ENCODE peak calls at places on chromosomes 5 and 9, in four cellular contexts. B is neuronal stem cell, C is H1, Z is mesenchymal stem cell. T is an unnamed sample.

GRCh38 chr5:72600401-72600981 is 93.3 kb upstream of the ZNF366 start:
- DNase-seq in B (no peak), C (no peak), Z (peak), T (no peak)

GRCh38 chr5:5979761-5980570 is 398.4 kb downstream of the MED10 start:
- DNase-seq in B (no peak), C (no peak), Z (no peak), T (peak)

GRCh38 chr5:105101597-105101996 is 1539.0 kb upstream of the NUDT12 start:
- DNase-seq in B (no peak), C (no peak), Z (peak), T (no peak)

GRCh38 chr9:114505187-114506081 is at the start of gene WHRN:
- DNase-seq in B (peak), C (peak), Z (peak), T (peak)

GRCh38 chr9:137175345-137175961 is 3.6 kb upstream of the TMEM210 start:
- DNase-seq in B (no peak), C (peak), Z (no peak), T (no peak)

GRCh38 chr9:95852059-95853032 is 23.1 kb upstream of the ERCC6L2 start:
- DNase-seq in B (no peak), C (no peak), Z (peak), T (peak)

GRCh38 chr5:111929892-111930291 is 172.9 kb upstream of the NREP start:
- DNase-seq in B (no peak), C (no peak), Z (peak), T (peak)

GRCh38 chr5:66958984-66959641 is 237.5 kb downstream of the CD180 start:
- DNase-seq in B (no peak), C (no peak), Z (peak), T (peak)

GRCh38 chr5:111984044-111984443 is 227.1 kb upstream of the NREP start:
- DNase-seq in B (no peak), C (no peak), Z (peak), T (no peak)

GRCh38 chr5:79346420-79346824 is 110.5 kb downstream of the JMY start:
- DNase-seq in B (no peak), C (no peak), Z (peak), T (no peak)

DNA sequence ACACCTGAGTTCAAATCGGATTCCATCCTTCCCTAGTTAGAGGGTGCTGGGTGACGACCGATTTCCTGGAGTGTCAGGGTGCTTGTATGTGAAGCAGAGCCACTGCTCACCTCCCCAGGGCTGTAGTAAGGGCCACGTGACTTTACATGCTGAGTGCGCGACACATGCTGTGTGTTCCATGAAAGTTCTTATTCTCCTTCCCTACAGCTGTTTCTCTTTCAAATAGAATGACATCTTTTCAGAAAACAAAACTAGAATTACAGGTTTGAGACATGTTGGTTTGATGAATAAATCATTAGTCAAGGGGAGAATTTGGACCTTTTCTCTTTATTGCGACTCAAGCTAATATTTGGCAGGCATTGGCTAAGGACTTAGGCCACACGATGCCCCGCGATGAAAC is 113.1 kb downstream of the JMY start:
- DNase-seq in B (no peak), C (no peak), Z (no peak), T (no peak)
- H3K4me3 ChIP-seq in B (no peak), C (no peak), Z (no peak), T (no peak)

GRCh38 chr9:26710008-26710407 is 182.6 kb downstream of the CAAP1 start:
- DNase-seq in B (no peak), C (no peak), Z (no peak), T (no peak)
- H2BK12ac ChIP-seq in B (no peak), C (no peak), Z (no peak), T (no peak)

DNA sequence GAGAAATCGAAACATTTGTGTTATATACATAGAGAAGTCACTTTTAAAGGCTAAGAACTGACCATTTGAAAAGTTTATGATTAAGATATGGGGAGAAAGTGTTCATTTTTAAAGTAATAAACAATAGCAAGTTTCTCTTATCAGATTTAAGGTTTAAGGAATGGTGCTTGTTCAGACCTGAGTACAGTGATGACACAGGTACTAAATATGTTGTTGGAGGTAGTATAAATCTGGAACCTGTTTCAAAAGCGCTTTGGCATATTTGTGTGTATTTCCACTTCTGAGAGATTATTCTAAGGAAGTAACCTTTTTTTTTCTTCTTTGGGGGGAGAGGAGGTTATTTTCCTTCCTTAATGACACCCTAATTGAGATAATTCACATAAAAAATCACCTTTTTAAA is 18.4 kb downstream of the CDC42SE2 start:
- DNase-seq in B (no peak), C (no peak), Z (no peak), T (no peak)
- H3K4me3 ChIP-seq in B (no peak), C (no peak), Z (no peak), T (no peak)

DNA sequence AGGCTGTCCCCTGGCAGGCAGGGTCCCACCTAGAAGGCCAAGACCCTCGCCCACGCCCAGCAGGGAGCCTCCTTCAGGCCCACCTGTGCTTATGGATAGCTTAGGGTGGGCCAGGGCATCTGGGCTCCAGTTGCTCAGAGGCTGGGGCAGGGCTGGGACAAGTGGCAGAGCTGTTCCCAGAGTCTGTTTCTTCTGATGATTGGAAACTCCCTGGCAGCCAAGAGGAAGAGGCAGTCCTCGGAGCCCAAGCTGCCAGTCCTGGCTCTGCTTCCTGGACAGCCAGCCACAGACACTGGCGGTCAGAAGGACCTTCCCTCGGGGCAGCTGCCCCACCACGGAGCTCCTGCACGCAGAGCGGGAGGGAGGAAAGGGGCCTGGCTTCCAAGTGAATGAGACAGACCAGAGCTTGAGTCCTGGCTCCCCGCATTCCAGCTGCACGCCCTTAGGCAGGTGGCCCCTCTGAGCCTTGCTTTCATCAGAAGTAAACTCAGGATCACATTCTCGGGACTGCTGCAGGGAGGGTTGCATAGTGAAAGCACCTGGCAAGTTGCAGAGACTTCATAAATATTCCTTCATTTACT is 38.0 kb upstream of the GABRP start:
- DNase-seq in B (no peak), C (peak), Z (peak), T (peak)
- H2BK12ac ChIP-seq in B (no peak), C (peak), Z (no peak), T (peak)

T was measured in trophoblast cell.